ENCODE peak calls at places on chromosomes 1 and 21, in eight cellular contexts. P, S, G, N, B, Z, D and M are unnamed samples.

GRCh38 chr1:205247130-205247921 is 19.6 kb downstream of the TMCC2 start:
- DNase-seq in P (no peak), S (no peak), G (no peak), N (peak), B (no peak), Z (no peak), D (no peak), M (no peak)

GRCh38 chr1:218304281-218305039 is 19.4 kb downstream of the RRP15 start:
- DNase-seq in P (no peak), S (no peak), G (no peak), N (no peak), B (peak), Z (no peak), D (no peak), M (no peak)

GRCh38 chr21:21203822-21204339 is 205.7 kb downstream of the NCAM2 start:
- DNase-seq in P (no peak), S (no peak), G (no peak), N (no peak), B (no peak), Z (no peak), D (no peak), M (no peak)

GRCh38 chr1:179095377-179095776 is 13.5 kb downstream of the TOR3A start:
- DNase-seq in P (no peak), S (no peak), G (no peak), N (no peak), B (peak), Z (no peak), D (no peak), M (no peak)

GRCh38 chr1:196689001-196689400 is 37.2 kb downstream of the CFH start:
- DNase-seq in P (no peak), S (no peak), G (no peak), N (no peak), B (no peak), Z (no peak), D (no peak), M (no peak)

GRCh38 chr1:4915159-4915558 is 260.8 kb downstream of the AJAP1 start:
- DNase-seq in P (no peak), S (no peak), G (no peak), N (no peak), B (no peak), Z (no peak), D (no peak), M (no peak)

GRCh38 chr1:93474291-93474690 is 26.4 kb downstream of the FNBP1L start:
- DNase-seq in P (no peak), S (no peak), G (no peak), N (no peak), B (peak), Z (no peak), D (no peak), M (no peak)

GRCh38 chr1:183195146-183195571 is 9.1 kb downstream of the LAMC2 start:
- DNase-seq in P (no peak), S (peak), G (no peak), N (no peak), B (no peak), Z (no peak), D (no peak), M (no peak)

GRCh38 chr1:235468009-235468408 is 36.2 kb downstream of the B3GALNT2 start:
- DNase-seq in P (no peak), S (no peak), G (no peak), N (no peak), B (peak), Z (no peak), D (no peak), M (no peak)

GRCh38 chr1:64975740-64976139 is 9.4 kb upstream of the JAK1 start:
- DNase-seq in P (no peak), S (no peak), G (no peak), N (no peak), B (no peak), Z (no peak), D (no peak), M (no peak)

GRCh38 chr1:6580588-6581270 is 935 bp downstream of the ZBTB48 start:
- DNase-seq in P (no peak), S (no peak), G (no peak), N (peak), B (no peak), Z (no peak), D (peak), M (no peak)

GRCh38 chr1:38829368-38829767 is 30.2 kb downstream of the RRAGC start:
- DNase-seq in P (no peak), S (no peak), G (no peak), N (no peak), B (peak), Z (no peak), D (no peak), M (no peak)

GRCh38 chr1:46183926-46184557 is 7.8 kb upstream of the P3R3URF start:
- DNase-seq in P (no peak), S (peak), G (no peak), N (no peak), B (no peak), Z (peak), D (no peak), M (no peak)

GRCh38 chr1:201678264-201679101 is 139.6 kb downstream of the NAV1 start:
- DNase-seq in P (no peak), S (no peak), G (no peak), N (no peak), B (peak), Z (no peak), D (peak), M (peak)

GRCh38 chr1:11581455-11581854 is 72.8 kb downstream of the FBXO2 start:
- DNase-seq in P (no peak), S (no peak), G (no peak), N (no peak), B (no peak), Z (no peak), D (peak), M (no peak)

GRCh38 chr1:112988367-112988766 is 32.4 kb upstream of the SLC16A1 start:
- DNase-seq in P (no peak), S (no peak), G (no peak), N (no peak), B (no peak), Z (no peak), D (no peak), M (no peak)

GRCh38 chr1:223557125-223557465 is 108.4 kb downstream of the CAPN8 start:
- DNase-seq in P (no peak), S (no peak), G (no peak), N (no peak), B (no peak), Z (no peak), D (no peak), M (no peak)

GRCh38 chr1:228316589-228317387 is 89.8 kb downstream of the TRIM11 start:
- DNase-seq in P (no peak), S (no peak), G (peak), N (no peak), B (no peak), Z (no peak), D (no peak), M (no peak)

GRCh38 chr1:7454895-7455784 is 316.0 kb upstream of the VAMP3 start:
- DNase-seq in P (no peak), S (no peak), G (no peak), N (no peak), B (peak), Z (no peak), D (no peak), M (no peak)

GRCh38 chr1:242467556-242468145 is 56.8 kb downstream of the PLD5 start:
- DNase-seq in P (peak), S (peak), G (no peak), N (peak), B (peak), Z (peak), D (peak), M (peak)

GRCh38 chr1:93816970-93817738 is 61.9 kb downstream of the DNTTIP2 start:
- DNase-seq in P (no peak), S (no peak), G (no peak), N (peak), B (peak), Z (no peak), D (no peak), M (no peak)

GRCh38 chr1:208179303-208179702 is 64.9 kb downstream of the PLXNA2 start:
- DNase-seq in P (no peak), S (no peak), G (no peak), N (no peak), B (no peak), Z (no peak), D (no peak), M (no peak)

GRCh38 chr1:85224734-85225623 is 24.2 kb upstream of the SYDE2 start:
- DNase-seq in P (peak), S (no peak), G (no peak), N (no peak), B (peak), Z (no peak), D (peak), M (no peak)

GRCh38 chr1:187266051-187266450 is 437.3 kb downstream of the PLA2G4A start:
- DNase-seq in P (no peak), S (no peak), G (no peak), N (no peak), B (no peak), Z (no peak), D (peak), M (no peak)

GRCh38 chr1:22826630-22827580 is 116.3 kb downstream of the EPHB2 start:
- DNase-seq in P (peak), S (no peak), G (no peak), N (no peak), B (no peak), Z (no peak), D (peak), M (no peak)

GRCh38 chr1:113388621-113389355 is 1.5 kb upstream of the MAGI3 start:
- DNase-seq in P (no peak), S (peak), G (no peak), N (peak), B (no peak), Z (no peak), D (no peak), M (peak)

GRCh38 chr1:215076312-215076711 is 6.2 kb upstream of the KCNK2 start:
- DNase-seq in P (no peak), S (peak), G (no peak), N (peak), B (peak), Z (peak), D (peak), M (peak)

GRCh38 chr1:37090671-37091070 is 56.4 kb upstream of the GRIK3 start:
- DNase-seq in P (no peak), S (no peak), G (no peak), N (no peak), B (no peak), Z (no peak), D (no peak), M (no peak)

GRCh38 chr1:37083551-37084119 is 49.3 kb upstream of the GRIK3 start:
- DNase-seq in P (no peak), S (no peak), G (no peak), N (no peak), B (no peak), Z (no peak), D (no peak), M (no peak)

GRCh38 chr1:37089750-37090149 is 55.4 kb upstream of the GRIK3 start:
- DNase-seq in P (no peak), S (no peak), G (no peak), N (no peak), B (no peak), Z (no peak), D (no peak), M (no peak)

GRCh38 chr1:37085393-37085792 is 51.1 kb upstream of the GRIK3 start:
- DNase-seq in P (no peak), S (peak), G (no peak), N (peak), B (no peak), Z (no peak), D (peak), M (no peak)
- TF ChIP-seq CTCF in P (peak), S (no peak), G (no peak), N (peak), B (no peak), Z (no peak), D (peak), M (peak)

GRCh38 chr21:37546299-37546908 is 179.8 kb downstream of the DYRK1A start:
- DNase-seq in P (no peak), S (no peak), G (no peak), N (no peak), B (no peak), Z (no peak), D (no peak), M (no peak)
- TF ChIP-seq CTCF in P (no peak), S (no peak), G (no peak), N (no peak), B (no peak), Z (no peak), D (peak), M (peak)

DNA sequence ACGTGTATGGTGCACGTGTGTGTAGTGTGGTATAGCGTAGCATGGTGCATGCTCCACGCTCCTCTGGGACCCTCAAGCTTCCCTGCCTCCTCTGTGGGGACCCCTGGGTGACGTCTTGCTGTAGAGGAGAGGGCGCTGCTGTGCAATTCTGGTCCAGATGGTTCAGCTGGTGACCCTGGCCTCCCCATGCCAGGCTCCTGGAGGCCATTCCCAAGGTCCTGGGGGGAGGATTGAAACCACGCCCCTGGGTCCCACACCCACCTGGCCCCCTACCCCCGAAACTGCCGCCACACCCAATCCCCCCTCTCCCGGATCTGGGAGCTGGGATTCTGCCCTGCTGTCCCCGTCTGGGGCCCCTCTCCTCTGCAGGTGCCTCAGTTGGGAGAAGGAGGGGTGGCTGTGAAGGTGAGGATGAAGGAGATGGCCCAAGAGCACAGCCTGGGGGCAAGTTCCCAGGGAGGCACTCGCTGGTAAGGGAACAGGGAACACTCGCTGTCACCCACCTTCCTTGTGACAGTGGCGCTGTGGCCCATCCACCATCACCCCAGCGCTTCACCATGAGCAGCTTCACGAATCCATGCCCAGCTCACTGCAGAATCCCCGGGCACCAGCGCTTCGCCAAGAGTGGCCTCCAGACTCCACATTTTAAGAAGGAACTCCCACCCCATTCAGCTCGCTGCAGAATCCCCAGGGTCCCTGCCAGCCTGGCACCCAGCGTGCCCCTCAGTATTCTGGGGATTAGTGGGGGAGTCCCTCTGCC is 38.0 kb downstream of the WDR4 start:
- DNase-seq in P (no peak), S (no peak), G (peak), N (no peak), B (no peak), Z (no peak), D (no peak), M (no peak)
- TF ChIP-seq CTCF in P (no peak), S (no peak), G (no peak), N (no peak), B (no peak), Z (no peak), D (no peak), M (no peak)

GRCh38 chr1:243946946-243947345 is 96.9 kb upstream of the AKT3 start:
- DNase-seq in P (no peak), S (peak), G (no peak), N (peak), B (peak), Z (peak), D (peak), M (no peak)
- TF ChIP-seq CTCF in P (peak), S (peak), G (no peak), N (peak), B (peak), Z (peak), D (peak), M (peak)

GRCh38 chr1:206856674-206857464 is 8.6 kb upstream of the IL20 start:
- DNase-seq in P (no peak), S (peak), G (no peak), N (no peak), B (peak), Z (no peak), D (peak), M (no peak)
- TF ChIP-seq CTCF in P (peak), S (peak), G (no peak), N (no peak), B (peak), Z (no peak), D (peak), M (no peak)